ENCODE peak calls at places on chromosome 21, in nine cellular contexts. H is tibial artery; D is ovary; X is left ventricle myocardium inferior; R is cardiac muscle cell; A is CD4-positive, alpha-beta memory T cell; E is OCI-LY7; I is hepatocyte; Q is astrocyte. J is an unnamed sample. For H3K4me1, the result is how much of the 10 kb centered on the place peaks cover.

GRCh38 chr21:36783612-36784383 is 84.9 kb downstream of the SIM2 start:
- DNase-seq in H (no peak), D (no peak), X (no peak), R (peak), A (no peak), E (no peak), I (peak), Q (peak), J (no peak)

GRCh38 chr21:34820051-34820450 is 151.3 kb downstream of the CLIC6 start:
- DNase-seq in H (no peak), D (no peak), X (no peak), R (no peak), A (no peak), E (no peak), I (no peak), Q (no peak), J (no peak)

GRCh38 chr21:29334717-29335428 is 36.2 kb downstream of the BACH1 start:
- DNase-seq in H (no peak), D (no peak), X (no peak), R (peak), A (no peak), E (no peak), I (no peak), Q (peak), J (no peak)

GRCh38 chr21:36709030-36709867 is 10.3 kb downstream of the SIM2 start:
- DNase-seq in H (peak), D (no peak), X (no peak), R (no peak), A (no peak), E (no peak), I (no peak), Q (no peak), J (no peak)

GRCh38 chr21:39097981-39098380 is 85.3 kb downstream of the PSMG1 start:
- DNase-seq in H (peak), D (no peak), X (no peak), R (no peak), A (no peak), E (no peak), I (no peak), Q (no peak), J (no peak)

GRCh38 chr21:17387030-17387617 is 125.7 kb upstream of the CXADR start:
- DNase-seq in H (no peak), D (peak), X (no peak), R (peak), A (peak), E (peak), I (peak), Q (peak), J (no peak)

GRCh38 chr21:33848252-33848953 is 67.2 kb downstream of the ATP5PO start:
- DNase-seq in H (no peak), D (no peak), X (no peak), R (no peak), A (no peak), E (peak), I (no peak), Q (no peak), J (no peak)

GRCh38 chr21:34822957-34823356 is 154.2 kb downstream of the CLIC6 start:
- DNase-seq in H (no peak), D (no peak), X (no peak), R (peak), A (no peak), E (no peak), I (peak), Q (peak), J (peak)

GRCh38 chr21:14877581-14878228 is 187.1 kb downstream of the NRIP1 start:
- DNase-seq in H (no peak), D (no peak), X (no peak), R (peak), A (no peak), E (no peak), I (peak), Q (peak), J (no peak)

GRCh38 chr21:15051652-15052554 is 12.9 kb downstream of the NRIP1 start:
- DNase-seq in H (no peak), D (no peak), X (no peak), R (peak), A (no peak), E (no peak), I (peak), Q (peak), J (no peak)

GRCh38 chr21:34499116-34499515 is 12.9 kb downstream of the KCNE1 start:
- DNase-seq in H (no peak), D (no peak), X (no peak), R (no peak), A (no peak), E (no peak), I (no peak), Q (no peak), J (no peak)

GRCh38 chr21:45618846-45619485 is 24.6 kb upstream of the PCBP3 start:
- DNase-seq in H (peak), D (no peak), X (no peak), R (no peak), A (no peak), E (no peak), I (no peak), Q (no peak), J (peak)

GRCh38 chr21:39630191-39630591 is 17.5 kb downstream of the B3GALT5 start:
- DNase-seq in H (no peak), D (no peak), X (no peak), R (no peak), A (no peak), E (no peak), I (no peak), Q (peak), J (no peak)

GRCh38 chr21:26842300-26842699 is 2.9 kb downstream of the ADAMTS1 start:
- DNase-seq in H (no peak), D (no peak), X (no peak), R (peak), A (no peak), E (no peak), I (no peak), Q (no peak), J (no peak)
- H3K4me3 ChIP-seq in H (peak), D (peak), X (peak), R (peak), A (no peak), E (no peak), I (peak), Q (peak), J (peak)

DNA sequence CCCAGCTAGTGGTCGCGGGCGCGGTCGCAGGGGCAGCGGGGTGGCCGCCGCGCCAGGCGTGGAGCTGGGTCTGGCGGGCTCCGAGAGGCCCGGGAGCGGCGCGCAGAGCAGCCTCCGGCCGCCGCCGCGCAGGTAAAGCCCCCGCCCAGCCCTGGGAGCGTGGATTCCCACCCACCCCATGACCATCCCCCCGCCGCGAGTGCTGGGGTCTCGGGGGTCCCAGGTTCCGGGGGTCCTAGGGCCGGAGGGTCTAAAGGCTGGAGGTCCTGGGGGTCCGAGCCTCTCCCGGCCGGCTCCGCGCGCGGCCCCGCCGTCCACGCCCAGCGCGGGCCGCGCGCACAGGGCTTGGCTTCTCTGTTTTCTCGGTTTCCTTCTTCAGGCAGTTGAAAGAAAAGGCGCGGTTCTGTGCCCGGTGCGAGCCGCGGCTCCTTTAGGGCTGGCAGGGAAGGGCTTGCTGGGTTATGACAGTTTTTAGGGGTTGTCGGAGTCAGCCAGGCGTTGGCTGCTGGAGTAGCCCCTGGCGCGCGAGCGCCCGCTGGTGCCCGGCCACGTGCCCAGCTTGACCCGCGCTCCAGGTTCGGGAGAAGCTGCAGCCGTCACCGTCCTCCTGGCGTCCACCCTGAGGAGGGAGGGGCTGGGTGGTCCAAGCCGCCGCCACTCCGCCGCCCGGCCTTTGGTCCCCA is 355 bp downstream of the LRRC3 start:
- DNase-seq in H (no peak), D (peak), X (peak), R (peak), A (peak), E (no peak), I (peak), Q (no peak), J (peak)
- H3K4me1 ChIP-seq in H (under half), D (under half), X (under half), R (under half), A (under half), E (under half), I (under half), Q (under half), J (under half)

GRCh38 chr21:26587621-26588260 is 14.7 kb upstream of the CYYR1 start:
- DNase-seq in H (no peak), D (no peak), X (no peak), R (peak), A (no peak), E (no peak), I (peak), Q (peak), J (no peak)
- H3K4me3 ChIP-seq in H (no peak), D (peak), X (peak), R (no peak), A (no peak), E (no peak), I (no peak), Q (no peak), J (no peak)

GRCh38 chr21:40662889-40663288 is 184.1 kb downstream of the DSCAM start:
- DNase-seq in H (no peak), D (no peak), X (no peak), R (no peak), A (no peak), E (no peak), I (no peak), Q (no peak), J (no peak)

GRCh38 chr21:40668535-40669275 is 178.3 kb downstream of the DSCAM start:
- DNase-seq in H (no peak), D (no peak), X (no peak), R (no peak), A (no peak), E (no peak), I (no peak), Q (peak), J (no peak)

GRCh38 chr21:40671721-40672120 is 175.2 kb downstream of the DSCAM start:
- DNase-seq in H (no peak), D (no peak), X (no peak), R (no peak), A (no peak), E (no peak), I (no peak), Q (peak), J (no peak)

GRCh38 chr21:40672602-40673001 is 174.4 kb downstream of the DSCAM start:
- DNase-seq in H (no peak), D (no peak), X (no peak), R (no peak), A (no peak), E (no peak), I (no peak), Q (no peak), J (no peak)

DNA sequence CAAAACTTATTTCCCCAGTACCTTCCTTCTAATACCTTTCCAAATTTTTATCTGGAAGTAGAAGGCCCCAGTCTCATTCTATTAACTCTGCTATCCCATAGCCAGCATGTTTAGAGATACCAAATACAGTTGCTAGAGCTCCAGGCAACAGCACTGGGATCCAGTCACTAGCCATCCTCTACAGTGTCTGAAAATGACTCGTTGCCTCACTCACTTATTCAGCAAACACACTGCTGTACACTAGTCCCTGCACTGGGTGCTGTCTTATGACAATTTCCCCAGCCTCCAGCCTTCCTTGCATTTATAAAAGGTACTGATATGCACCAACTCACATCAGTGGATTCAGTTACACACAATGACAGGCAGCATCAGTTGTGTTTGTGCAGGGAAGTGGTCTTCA is 179.0 kb downstream of the DSCAM start:
- DNase-seq in H (no peak), D (no peak), X (no peak), R (no peak), A (no peak), E (no peak), I (no peak), Q (no peak), J (no peak)
- H3K4me1 ChIP-seq in H (under half), D (under half), X (under half), R (under half), A (under half), E (under half), I (under half), Q (under half), J (under half)

GRCh38 chr21:42016364-42016985 is 6.3 kb upstream of the ZBTB21 start:
- DNase-seq in H (no peak), D (no peak), X (no peak), R (no peak), A (no peak), E (no peak), I (no peak), Q (no peak), J (no peak)
- H3K4me3 ChIP-seq in H (no peak), D (no peak), X (no peak), R (no peak), A (no peak), E (no peak), I (no peak), Q (no peak), J (no peak)

GRCh38 chr21:43585924-43586411 is 73.3 kb downstream of the HSF2BP start:
- DNase-seq in H (peak), D (peak), X (no peak), R (peak), A (no peak), E (no peak), I (peak), Q (peak), J (no peak)
- H3K4me1 ChIP-seq in H (under half), D (under half), X (under half), R (under half), A (under half), E (under half), I (under half), Q (under half), J (under half)